ENCODE peak calls at places on chromosomes 4 and X, in nine cellular contexts. One of them, this sample, is unnamed.

GRCh38 chrX:154354013-154354412 is 20.4 kb downstream of the FLNA start:
- DNase-seq in transverse colon: no peak
- DNase-seq in uterus: no peak
- DNase-seq in IMR-90: no peak
- DNase-seq in esophagus squamous epithelium: no peak
- DNase-seq in HCT116: no peak
- DNase-seq in GM12878: no peak
- DNase-seq in heart left ventricle: no peak
- DNase-seq in body of pancreas: no peak
- DNase-seq in this sample: no peak

GRCh38 chr4:156378053-156378665 is 424.5 kb upstream of the CTSO start:
- DNase-seq in HCT116: peak; percentile 24
- DNase-seq in GM12878: no peak
- DNase-seq in transverse colon: no peak
- DNase-seq in uterus: no peak
- DNase-seq in esophagus squamous epithelium: no peak
- DNase-seq in IMR-90: peak; percentile 71
- DNase-seq in body of pancreas: no peak
- DNase-seq in heart left ventricle: no peak
- DNase-seq in this sample: no peak

GRCh38 chrX:31420711-31421151 is 348.9 kb upstream of the FTHL17 start:
- DNase-seq in IMR-90: peak; percentile 10
- DNase-seq in GM12878: no peak
- DNase-seq in transverse colon: no peak
- DNase-seq in heart left ventricle: no peak
- DNase-seq in esophagus squamous epithelium: no peak
- DNase-seq in body of pancreas: no peak
- DNase-seq in HCT116: no peak
- DNase-seq in uterus: no peak
- DNase-seq in this sample: no peak

GRCh38 chrX:41178201-41178600 is 93.0 kb downstream of the USP9X start:
- DNase-seq in uterus: no peak
- DNase-seq in esophagus squamous epithelium: no peak
- DNase-seq in GM12878: peak; percentile 54
- DNase-seq in transverse colon: no peak
- DNase-seq in IMR-90: no peak
- DNase-seq in HCT116: no peak
- DNase-seq in heart left ventricle: no peak
- DNase-seq in body of pancreas: no peak
- DNase-seq in this sample: no peak

GRCh38 chr4:33746979-33747378 is 2497.3 kb downstream of the ARAP2 start:
- DNase-seq in esophagus squamous epithelium: no peak
- DNase-seq in IMR-90: peak; percentile 6
- DNase-seq in HCT116: no peak
- DNase-seq in transverse colon: no peak
- DNase-seq in body of pancreas: no peak
- DNase-seq in GM12878: no peak
- DNase-seq in heart left ventricle: no peak
- DNase-seq in uterus: no peak
- DNase-seq in this sample: no peak

GRCh38 chr4:102501176-102501634 is at the start of gene NFKB1:
- DNase-seq in transverse colon: peak; percentile 73
- DNase-seq in body of pancreas: peak; percentile 69
- DNase-seq in esophagus squamous epithelium: peak; percentile 8
- DNase-seq in heart left ventricle: peak; percentile 84
- DNase-seq in HCT116: no peak
- DNase-seq in GM12878: peak; percentile 55
- DNase-seq in IMR-90: peak; percentile 89
- DNase-seq in uterus: peak; percentile 54
- DNase-seq in this sample: peak; percentile 73

GRCh38 chr4:141999446-142000143 is 363.2 kb downstream of the IL15 start:
- DNase-seq in uterus: no peak
- DNase-seq in heart left ventricle: no peak
- DNase-seq in esophagus squamous epithelium: no peak
- DNase-seq in IMR-90: no peak
- DNase-seq in body of pancreas: no peak
- DNase-seq in GM12878: no peak
- DNase-seq in transverse colon: no peak
- DNase-seq in HCT116: no peak
- DNase-seq in this sample: no peak

GRCh38 chr4:13535708-13536361 is 8.5 kb downstream of the NKX3-2 start:
- DNase-seq in heart left ventricle: no peak
- DNase-seq in HCT116: no peak
- DNase-seq in body of pancreas: no peak
- DNase-seq in IMR-90: no peak
- DNase-seq in esophagus squamous epithelium: no peak
- DNase-seq in GM12878: no peak
- DNase-seq in transverse colon: no peak
- DNase-seq in uterus: no peak
- DNase-seq in this sample: no peak

GRCh38 chrX:20270557-20270880 is 3.8 kb upstream of the RPS6KA3 start:
- DNase-seq in esophagus squamous epithelium: no peak
- DNase-seq in HCT116: no peak
- DNase-seq in heart left ventricle: no peak
- DNase-seq in IMR-90: peak; percentile 53
- DNase-seq in transverse colon: no peak
- DNase-seq in body of pancreas: no peak
- DNase-seq in uterus: no peak
- DNase-seq in GM12878: no peak
- DNase-seq in this sample: no peak

GRCh38 chr4:10619220-10619619 is 65.3 kb downstream of the CLNK start:
- DNase-seq in HCT116: peak; percentile 13
- DNase-seq in heart left ventricle: no peak
- DNase-seq in GM12878: no peak
- DNase-seq in esophagus squamous epithelium: no peak
- DNase-seq in uterus: no peak
- DNase-seq in body of pancreas: peak; percentile 25
- DNase-seq in IMR-90: peak; percentile 38
- DNase-seq in transverse colon: peak; percentile 13
- DNase-seq in this sample: peak; percentile 61

GRCh38 chr4:86927843-86928395 is 6.9 kb upstream of the AFF1 start:
- DNase-seq in body of pancreas: peak; percentile 55
- DNase-seq in transverse colon: peak; percentile 21
- DNase-seq in GM12878: no peak
- DNase-seq in IMR-90: peak; percentile 99
- DNase-seq in uterus: peak; percentile 91
- DNase-seq in HCT116: no peak
- DNase-seq in esophagus squamous epithelium: no peak
- DNase-seq in heart left ventricle: no peak
- DNase-seq in this sample: no peak

GRCh38 chrX:71618303-71618721 is at the start of gene CXCR3:
- DNase-seq in esophagus squamous epithelium: no peak
- DNase-seq in heart left ventricle: no peak
- DNase-seq in body of pancreas: peak; percentile 48
- DNase-seq in uterus: no peak
- DNase-seq in IMR-90: no peak
- DNase-seq in HCT116: no peak
- DNase-seq in GM12878: peak; percentile 83
- DNase-seq in transverse colon: peak; percentile 52
- DNase-seq in this sample: no peak

GRCh38 chrX:39309018-39309620 is 507.9 kb downstream of the MID1IP1 start:
- DNase-seq in uterus: peak; percentile 69
- DNase-seq in GM12878: no peak
- DNase-seq in heart left ventricle: no peak
- DNase-seq in esophagus squamous epithelium: no peak
- DNase-seq in body of pancreas: no peak
- DNase-seq in transverse colon: no peak
- DNase-seq in IMR-90: no peak
- DNase-seq in HCT116: no peak
- DNase-seq in this sample: no peak

GRCh38 chr4:176587920-176588319 is 204.8 kb downstream of the VEGFC start:
- DNase-seq in esophagus squamous epithelium: no peak
- DNase-seq in heart left ventricle: no peak
- DNase-seq in IMR-90: peak; percentile 83
- DNase-seq in GM12878: no peak
- DNase-seq in HCT116: no peak
- DNase-seq in uterus: peak; percentile 22
- DNase-seq in body of pancreas: no peak
- DNase-seq in transverse colon: no peak
- DNase-seq in this sample: no peak

GRCh38 chr4:108706289-108706688 is 55.9 kb downstream of the OSTC start:
- DNase-seq in IMR-90: no peak
- DNase-seq in esophagus squamous epithelium: no peak
- DNase-seq in uterus: no peak
- DNase-seq in transverse colon: no peak
- DNase-seq in body of pancreas: no peak
- DNase-seq in heart left ventricle: no peak
- DNase-seq in HCT116: no peak
- DNase-seq in GM12878: no peak
- DNase-seq in this sample: no peak

GRCh38 chr4:158496030-158496741 is 25.5 kb upstream of the RXFP1 start:
- DNase-seq in transverse colon: peak; percentile 43
- DNase-seq in uterus: peak; percentile 14
- DNase-seq in body of pancreas: peak; percentile 18
- DNase-seq in GM12878: no peak
- DNase-seq in esophagus squamous epithelium: no peak
- DNase-seq in IMR-90: no peak
- DNase-seq in heart left ventricle: peak; percentile 55
- DNase-seq in HCT116: peak; percentile 21
- DNase-seq in this sample: peak; percentile 44

GRCh38 chrX:41734530-41734929 is 10.5 kb downstream of the GPR82 start:
- DNase-seq in transverse colon: no peak
- DNase-seq in esophagus squamous epithelium: no peak
- DNase-seq in uterus: no peak
- DNase-seq in body of pancreas: no peak
- DNase-seq in GM12878: no peak
- DNase-seq in heart left ventricle: no peak
- DNase-seq in IMR-90: peak; percentile 20
- DNase-seq in HCT116: peak; percentile 2
- DNase-seq in this sample: no peak

GRCh38 chr4:145302725-145303124 is 122.3 kb upstream of the OTUD4 start:
- DNase-seq in GM12878: no peak
- DNase-seq in esophagus squamous epithelium: no peak
- DNase-seq in IMR-90: no peak
- DNase-seq in uterus: no peak
- DNase-seq in transverse colon: no peak
- DNase-seq in body of pancreas: no peak
- DNase-seq in heart left ventricle: no peak
- DNase-seq in HCT116: no peak
- DNase-seq in this sample: no peak

GRCh38 chr4:145297556-145297955 is 117.2 kb upstream of the OTUD4 start:
- DNase-seq in esophagus squamous epithelium: no peak
- DNase-seq in GM12878: peak; percentile 26
- DNase-seq in transverse colon: no peak
- DNase-seq in HCT116: no peak
- DNase-seq in uterus: no peak
- DNase-seq in body of pancreas: no peak
- DNase-seq in heart left ventricle: no peak
- DNase-seq in IMR-90: no peak
- DNase-seq in this sample: no peak

GRCh38 chr4:145298885-145299284 is 118.5 kb upstream of the OTUD4 start:
- DNase-seq in uterus: no peak
- DNase-seq in transverse colon: peak; percentile 24
- DNase-seq in esophagus squamous epithelium: no peak
- DNase-seq in HCT116: no peak
- DNase-seq in heart left ventricle: no peak
- DNase-seq in GM12878: peak; percentile 26
- DNase-seq in body of pancreas: peak; percentile 32
- DNase-seq in IMR-90: no peak
- DNase-seq in this sample: peak; percentile 55

GRCh38 chr4:145301386-145302080 is 121.1 kb upstream of the OTUD4 start:
- DNase-seq in transverse colon: no peak
- DNase-seq in heart left ventricle: no peak
- DNase-seq in HCT116: no peak
- DNase-seq in esophagus squamous epithelium: no peak
- DNase-seq in GM12878: no peak
- DNase-seq in body of pancreas: no peak
- DNase-seq in IMR-90: no peak
- DNase-seq in uterus: no peak
- DNase-seq in this sample: no peak

GRCh38 chr4:145299380-145300076 is 119.1 kb upstream of the OTUD4 start:
- DNase-seq in HCT116: peak; percentile 56
- DNase-seq in uterus: no peak
- DNase-seq in body of pancreas: no peak
- DNase-seq in esophagus squamous epithelium: no peak
- DNase-seq in heart left ventricle: no peak
- DNase-seq in GM12878: peak; percentile 89
- DNase-seq in transverse colon: no peak
- DNase-seq in IMR-90: peak; percentile 75
- DNase-seq in this sample: no peak
- H3K27ac ChIP-seq in HCT116: no peak overlapping the region
- H3K27ac ChIP-seq in uterus: no peak overlapping the region
- H3K27ac ChIP-seq in body of pancreas: no peak overlapping the region
- H3K27ac ChIP-seq in esophagus squamous epithelium: no peak overlapping the region
- H3K27ac ChIP-seq in heart left ventricle: no peak overlapping the region
- H3K27ac ChIP-seq in GM12878: peak overlapping the region; percentile 22
- H3K27ac ChIP-seq in transverse colon: no peak overlapping the region
- H3K27ac ChIP-seq in IMR-90: no peak overlapping the region
- H3K27ac ChIP-seq in this sample: no peak overlapping the region

GRCh38 chr4:110618091-110619000 is 4.5 kb downstream of the PITX2 start:
- DNase-seq in heart left ventricle: no peak
- DNase-seq in body of pancreas: no peak
- DNase-seq in HCT116: no peak
- DNase-seq in GM12878: no peak
- DNase-seq in transverse colon: peak; percentile 16
- DNase-seq in IMR-90: no peak
- DNase-seq in esophagus squamous epithelium: no peak
- DNase-seq in uterus: no peak
- DNase-seq in this sample: no peak
- TF ChIP-seq POLR2A in heart left ventricle: no peak
- TF ChIP-seq POLR2A in body of pancreas: no peak
- TF ChIP-seq POLR2A in HCT116: no peak
- TF ChIP-seq POLR2A in GM12878: no peak
- TF ChIP-seq POLR2A in transverse colon: no peak
- TF ChIP-seq POLR2A in IMR-90: no peak
- TF ChIP-seq POLR2A in esophagus squamous epithelium: no peak
- TF ChIP-seq POLR2A in uterus: no peak
- TF ChIP-seq POLR2A in this sample: no peak

GRCh38 chr4:3059896-3060295 is 14.4 kb downstream of the HTT-AS start:
- DNase-seq in heart left ventricle: no peak
- DNase-seq in GM12878: no peak
- DNase-seq in transverse colon: no peak
- DNase-seq in HCT116: no peak
- DNase-seq in uterus: no peak
- DNase-seq in body of pancreas: no peak
- DNase-seq in esophagus squamous epithelium: no peak
- DNase-seq in IMR-90: no peak
- DNase-seq in this sample: no peak

GRCh38 chr4:3059090-3059428 is 15.3 kb downstream of the HTT-AS start:
- DNase-seq in transverse colon: no peak
- DNase-seq in heart left ventricle: no peak
- DNase-seq in GM12878: no peak
- DNase-seq in HCT116: no peak
- DNase-seq in body of pancreas: no peak
- DNase-seq in uterus: no peak
- DNase-seq in IMR-90: no peak
- DNase-seq in esophagus squamous epithelium: no peak
- DNase-seq in this sample: no peak

GRCh38 chr4:3054169-3054759 is 20.1 kb downstream of the HTT-AS start:
- DNase-seq in GM12878: no peak
- DNase-seq in HCT116: peak; percentile 4
- DNase-seq in esophagus squamous epithelium: no peak
- DNase-seq in uterus: no peak
- DNase-seq in IMR-90: no peak
- DNase-seq in heart left ventricle: no peak
- DNase-seq in body of pancreas: no peak
- DNase-seq in transverse colon: no peak
- DNase-seq in this sample: no peak
- H3K9me3 ChIP-seq in GM12878: peaks cover 12% of the 10 kb centered on the region
- H3K9me3 ChIP-seq in HCT116: peaks cover 7% of the 10 kb centered on the region
- H3K9me3 ChIP-seq in esophagus squamous epithelium: no peaks in the 10 kb centered on the region
- H3K9me3 ChIP-seq in uterus: no peaks in the 10 kb centered on the region
- H3K9me3 ChIP-seq in IMR-90: peaks cover 9% of the 10 kb centered on the region
- H3K9me3 ChIP-seq in heart left ventricle: peaks cover 17% of the 10 kb centered on the region
- H3K9me3 ChIP-seq in body of pancreas: no peaks in the 10 kb centered on the region
- H3K9me3 ChIP-seq in transverse colon: peaks cover 4% of the 10 kb centered on the region
- H3K9me3 ChIP-seq in this sample: peaks cover 19% of the 10 kb centered on the region

GRCh38 chr4:82687531-82687930 is 111.1 kb downstream of the SCD5 start:
- DNase-seq in IMR-90: no peak
- DNase-seq in GM12878: peak; percentile 2
- DNase-seq in uterus: no peak
- DNase-seq in HCT116: no peak
- DNase-seq in esophagus squamous epithelium: no peak
- DNase-seq in body of pancreas: no peak
- DNase-seq in transverse colon: no peak
- DNase-seq in heart left ventricle: no peak
- DNase-seq in this sample: no peak
- H3K27ac ChIP-seq in IMR-90: no peak overlapping the region
- H3K27ac ChIP-seq in GM12878: no peak overlapping the region
- H3K27ac ChIP-seq in uterus: no peak overlapping the region
- H3K27ac ChIP-seq in HCT116: no peak overlapping the region
- H3K27ac ChIP-seq in esophagus squamous epithelium: no peak overlapping the region
- H3K27ac ChIP-seq in body of pancreas: no peak overlapping the region
- H3K27ac ChIP-seq in transverse colon: no peak overlapping the region
- H3K27ac ChIP-seq in heart left ventricle: no peak overlapping the region
- H3K27ac ChIP-seq in this sample: no peak overlapping the region